ENCODE peak calls at places on chromosomes 6 and 20, in nine cellular contexts. W, I, T, D, X, C, R, U and H are unnamed samples.

GRCh38 chr20:2010533-2010932 is 16.7 kb upstream of the PDYN start:
- DNase-seq in W (no peak), I (no peak), T (no peak), D (no peak), X (no peak), C (no peak), R (no peak), U (no peak), H (no peak)

GRCh38 chr20:57315083-57315963 is 14.3 kb upstream of the SPO11 start:
- DNase-seq in W (no peak), I (no peak), T (no peak), D (no peak), X (no peak), C (peak), R (no peak), U (no peak), H (no peak)

GRCh38 chr20:2104236-2104635 is 2.6 kb downstream of the STK35 start:
- DNase-seq in W (no peak), I (no peak), T (no peak), D (no peak), X (no peak), C (no peak), R (no peak), U (no peak), H (no peak)

GRCh38 chr6:135299256-135299655 is 118.1 kb downstream of the MYB start:
- DNase-seq in W (peak), I (no peak), T (peak), D (peak), X (no peak), C (no peak), R (no peak), U (peak), H (no peak)

GRCh38 chr6:27700337-27700736 is 211.9 kb downstream of the OR2B2 start:
- DNase-seq in W (no peak), I (no peak), T (no peak), D (no peak), X (no peak), C (no peak), R (no peak), U (no peak), H (no peak)

GRCh38 chr6:23655502-23655901 is 470.5 kb upstream of the NRSN1 start:
- DNase-seq in W (no peak), I (no peak), T (no peak), D (no peak), X (no peak), C (no peak), R (no peak), U (no peak), H (no peak)

GRCh38 chr6:111743859-111744692 is 129.2 kb downstream of the FYN start:
- DNase-seq in W (peak), I (no peak), T (peak), D (no peak), X (no peak), C (no peak), R (no peak), U (no peak), H (no peak)

GRCh38 chr20:62881662-62882395 is 20.2 kb upstream of the TCFL5 start:
- DNase-seq in W (no peak), I (no peak), T (no peak), D (no peak), X (no peak), C (no peak), R (no peak), U (no peak), H (no peak)

GRCh38 chr6:111423960-111424846 is 58.8 kb downstream of the REV3L start:
- DNase-seq in W (peak), I (no peak), T (peak), D (no peak), X (no peak), C (no peak), R (no peak), U (peak), H (no peak)

GRCh38 chr20:46568570-46569129 is 18.2 kb upstream of the OCSTAMP start:
- DNase-seq in W (peak), I (no peak), T (peak), D (no peak), X (no peak), C (no peak), R (no peak), U (peak), H (no peak)

GRCh38 chr20:56986931-56987720 is 279.3 kb downstream of the BMP7 start:
- DNase-seq in W (peak), I (no peak), T (no peak), D (no peak), X (no peak), C (no peak), R (no peak), U (no peak), H (no peak)

GRCh38 chr20:50251992-50252491 is 61.4 kb downstream of the CEBPB start:
- DNase-seq in W (peak), I (no peak), T (peak), D (no peak), X (no peak), C (no peak), R (no peak), U (no peak), H (no peak)

GRCh38 chr20:34052414-34052813 is 58.7 kb downstream of the RALY start:
- DNase-seq in W (no peak), I (no peak), T (peak), D (no peak), X (no peak), C (no peak), R (no peak), U (no peak), H (no peak)

GRCh38 chr20:55054443-55054842 is 579.0 kb downstream of the DOK5 start:
- DNase-seq in W (no peak), I (no peak), T (no peak), D (no peak), X (no peak), C (no peak), R (no peak), U (no peak), H (no peak)

GRCh38 chr20:55058938-55059337 is 583.5 kb downstream of the DOK5 start:
- DNase-seq in W (no peak), I (no peak), T (no peak), D (no peak), X (no peak), C (no peak), R (no peak), U (no peak), H (no peak)

GRCh38 chr20:55052464-55052863 is 577.1 kb downstream of the DOK5 start:
- DNase-seq in W (no peak), I (no peak), T (no peak), D (no peak), X (no peak), C (no peak), R (no peak), U (no peak), H (no peak)

GRCh38 chr20:55053389-55053788 is 578.0 kb downstream of the DOK5 start:
- DNase-seq in W (no peak), I (no peak), T (no peak), D (no peak), X (no peak), C (no peak), R (no peak), U (no peak), H (no peak)

GRCh38 chr20:55057779-55058415 is 582.5 kb downstream of the DOK5 start:
- DNase-seq in W (no peak), I (no peak), T (no peak), D (no peak), X (no peak), C (no peak), R (no peak), U (no peak), H (no peak)
- TF ChIP-seq CTCF in W (no peak), I (no peak), T (no peak), D (no peak), X (no peak), C (no peak), R (peak), U (peak), H (peak)

DNA sequence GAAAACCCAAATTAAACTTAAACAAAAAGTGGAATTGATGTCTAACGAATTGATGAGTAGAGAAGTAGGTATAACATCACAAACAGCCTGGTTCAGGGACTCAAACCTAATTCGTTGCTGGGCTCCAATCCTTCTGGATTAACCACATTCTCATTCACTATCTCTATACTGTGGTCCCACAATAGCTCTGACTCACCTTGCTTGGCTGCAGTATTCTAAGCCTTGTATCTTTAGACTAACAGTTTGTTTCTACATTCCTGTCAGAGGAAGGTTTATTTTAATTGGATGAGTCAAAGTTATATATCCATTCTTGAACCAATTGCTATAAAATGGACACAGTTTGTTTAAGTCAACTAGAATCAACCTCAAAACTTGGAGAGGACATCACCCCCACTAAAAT is 530.5 kb upstream of the PTCHD4 start:
- DNase-seq in W (no peak), I (no peak), T (no peak), D (no peak), X (no peak), C (no peak), R (no peak), U (peak), H (no peak)
- TF ChIP-seq CTCF in W (no peak), I (no peak), T (no peak), D (no peak), X (no peak), C (no peak), R (no peak), U (no peak), H (no peak)

GRCh38 chr6:51949451-51949850 is 138.0 kb downstream of the PKHD1 start:
- DNase-seq in W (no peak), I (no peak), T (no peak), D (no peak), X (no peak), C (no peak), R (no peak), U (no peak), H (no peak)
- TF ChIP-seq CTCF in W (no peak), I (no peak), T (no peak), D (no peak), X (no peak), C (no peak), R (no peak), U (no peak), H (no peak)

DNA sequence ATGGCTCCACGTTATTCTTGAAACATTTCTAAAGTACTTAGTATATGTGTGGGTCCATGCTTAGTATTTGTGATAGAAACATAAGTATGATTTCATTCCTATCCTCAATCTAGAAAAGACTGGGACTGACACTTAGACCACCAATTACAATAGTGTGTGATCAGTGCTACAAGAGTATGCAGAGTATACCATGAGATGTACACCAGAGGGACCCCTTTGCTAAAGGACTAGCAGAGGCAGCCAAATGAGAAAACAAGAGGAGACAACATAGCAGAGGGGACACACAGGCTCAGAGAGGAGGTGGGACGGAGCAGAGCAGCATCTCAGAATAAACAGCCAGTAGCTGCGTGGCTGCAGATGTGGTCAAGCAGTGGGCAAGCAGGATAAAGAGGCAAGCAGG is 21.0 kb downstream of the RMND1 start:
- DNase-seq in W (no peak), I (no peak), T (no peak), D (no peak), X (no peak), C (peak), R (no peak), U (no peak), H (no peak)
- TF ChIP-seq CTCF in W (peak), I (no peak), T (no peak), D (no peak), X (no peak), C (peak), R (no peak), U (no peak), H (peak)

GRCh38 chr6:35624341-35625070 is 64.2 kb downstream of the FKBP5 start:
- DNase-seq in W (peak), I (no peak), T (peak), D (peak), X (no peak), C (no peak), R (no peak), U (peak), H (no peak)
- TF ChIP-seq CTCF in W (peak), I (peak), T (peak), D (peak), X (no peak), C (peak), R (no peak), U (peak), H (peak)

DNA sequence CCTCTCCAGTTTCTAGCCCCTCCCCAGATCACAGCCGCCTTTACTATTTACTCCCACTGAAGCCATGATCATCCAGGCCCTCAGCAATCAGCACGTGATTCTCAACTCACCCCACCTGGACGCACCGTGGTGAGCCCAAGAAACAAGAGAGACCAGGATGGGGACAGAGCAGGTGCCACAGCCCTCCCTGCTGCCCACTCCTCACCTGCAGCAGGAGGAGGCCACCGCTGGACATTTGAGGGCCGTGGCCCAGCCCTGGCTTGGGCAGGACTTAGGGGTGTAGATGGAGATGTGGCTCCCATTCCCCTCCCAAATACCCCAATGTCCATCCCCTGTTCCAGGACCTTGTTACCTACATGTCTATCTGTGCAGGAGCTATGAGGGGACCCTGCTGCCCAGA is 20.3 kb downstream of the HLA-F start:
- DNase-seq in W (no peak), I (no peak), T (no peak), D (no peak), X (no peak), C (no peak), R (no peak), U (no peak), H (no peak)
- TF ChIP-seq CTCF in W (no peak), I (no peak), T (no peak), D (no peak), X (no peak), C (no peak), R (no peak), U (no peak), H (no peak)

DNA sequence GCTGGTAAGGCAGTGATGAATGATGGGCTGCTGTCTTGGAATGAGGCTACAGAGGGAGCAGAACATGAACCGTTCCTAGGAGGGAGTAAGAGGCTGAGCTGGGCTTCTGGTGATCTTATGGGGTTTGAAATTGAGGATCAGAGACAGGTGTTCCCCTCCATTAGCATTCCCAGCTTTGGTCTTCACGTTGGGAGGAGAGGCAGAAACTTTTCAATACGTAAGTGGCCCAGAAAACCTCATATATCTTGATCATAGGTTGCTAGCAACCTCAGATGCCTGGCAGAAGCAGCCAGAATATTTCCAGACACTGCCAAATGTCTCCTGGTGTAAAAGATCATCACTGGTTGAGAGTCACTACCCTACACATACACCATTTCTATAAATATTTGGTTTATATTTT is 167.1 kb downstream of the INSM1 start:
- DNase-seq in W (no peak), I (no peak), T (no peak), D (no peak), X (no peak), C (no peak), R (no peak), U (no peak), H (no peak)
- TF ChIP-seq CTCF in W (no peak), I (no peak), T (no peak), D (no peak), X (no peak), C (no peak), R (no peak), U (no peak), H (no peak)

DNA sequence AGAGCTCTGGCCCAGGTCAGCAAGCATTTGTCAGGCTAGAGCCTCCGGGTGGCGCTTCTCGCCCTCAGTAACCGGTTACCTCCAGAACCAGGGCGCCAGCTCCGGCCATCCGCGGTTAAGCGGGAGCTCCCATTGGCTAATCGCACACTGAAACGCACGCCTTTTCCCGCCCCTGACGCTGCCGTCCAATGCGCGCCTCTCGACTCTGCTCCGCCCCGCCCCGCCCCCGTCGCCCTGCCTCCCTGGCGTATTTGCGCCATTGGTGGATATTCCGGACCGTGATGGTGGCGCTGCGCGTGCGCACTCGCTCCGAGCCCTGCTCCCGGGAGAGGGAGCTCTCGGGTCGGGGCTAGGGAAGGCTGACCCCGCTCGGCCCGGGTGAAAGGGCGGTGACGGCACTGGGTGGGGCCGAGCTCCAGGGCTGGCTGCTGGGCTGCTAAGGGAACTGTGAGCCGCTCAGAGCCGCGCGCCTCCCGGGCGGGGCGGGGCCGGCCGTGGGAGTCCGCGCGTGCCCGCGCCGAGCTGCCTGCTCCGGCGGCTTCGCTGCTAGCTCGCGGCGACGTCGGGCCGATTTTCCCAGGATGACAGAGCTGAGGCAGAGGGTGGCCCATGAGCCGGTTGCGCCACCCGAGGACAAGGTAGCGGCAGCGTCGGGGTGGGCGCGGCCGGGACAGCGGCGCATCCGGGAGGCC is at the start of gene CDS2:
- DNase-seq in W (peak), I (peak), T (peak), D (peak), X (peak), C (peak), R (peak), U (peak), H (peak)
- TF ChIP-seq CTCF in W (peak), I (peak), T (peak), D (peak), X (no peak), C (peak), R (peak), U (peak), H (peak)